ENCODE peak calls at places on chromosomes 5 and 9, in eight cellular contexts. M is HCT116, Q is HepG2, Z is GM23338, K is GM12878, G is Panc1, C is K562, I is upper lobe of left lung. H is an unnamed sample.

GRCh38 chr5:103464801-103465484 is 97.6 kb downstream of the NUDT12 start:
- ATAC-seq in M (no peak), Q (no peak), Z (peak; percentile 49), K (no peak), G (no peak), C (no peak), I (no peak), H (no peak)

GRCh38 chr5:142769251-142769792 is 855 bp upstream of the ARHGAP26 start:
- ATAC-seq in M (no peak), Q (peak; percentile 58), Z (no peak), K (no peak), G (no peak), C (no peak), I (no peak), H (no peak)

GRCh38 chr9:126015446-126015845 is 268.3 kb downstream of the PBX3 start:
- ATAC-seq in M (no peak), Q (no peak), Z (no peak), K (no peak), G (no peak), C (no peak), I (no peak), H (no peak)

GRCh38 chr9:135978650-135979461 is 17.7 kb upstream of the UBAC1 start:
- ATAC-seq in M (peak; percentile 19), Q (no peak), Z (no peak), K (no peak), G (peak; percentile 65), C (no peak), I (peak; percentile 32), H (peak; percentile 25)

GRCh38 chr5:1874348-1874747 is 8.4 kb downstream of the IRX4 start:
- ATAC-seq in M (no peak), Q (no peak), Z (no peak), K (no peak), G (no peak), C (no peak), I (no peak), H (no peak)

GRCh38 chr5:177468329-177469058 is 4.9 kb downstream of the DBN1 start:
- ATAC-seq in M (no peak), Q (no peak), Z (no peak), K (no peak), G (no peak), C (no peak), I (peak; percentile 76), H (peak; percentile 67)

GRCh38 chr9:16246785-16247184 is 623.7 kb downstream of the BNC2 start:
- ATAC-seq in M (no peak), Q (no peak), Z (no peak), K (no peak), G (no peak), C (no peak), I (peak; percentile 51), H (no peak)

GRCh38 chr5:96431376-96432244 is 1.4 kb downstream of the PCSK1 start:
- ATAC-seq in M (no peak), Q (no peak), Z (peak; percentile 7), K (peak; percentile 55), G (no peak), C (no peak), I (peak; percentile 63), H (no peak)

GRCh38 chr5:123651234-123651633 is 139.3 kb downstream of the CSNK1G3 start:
- ATAC-seq in M (no peak), Q (no peak), Z (no peak), K (no peak), G (no peak), C (no peak), I (no peak), H (no peak)

GRCh38 chr9:89986190-89986589 is 381.4 kb downstream of the GADD45G start:
- ATAC-seq in M (no peak), Q (no peak), Z (no peak), K (no peak), G (no peak), C (no peak), I (no peak), H (no peak)

GRCh38 chr5:73694089-73694488 is 68.1 kb downstream of the ARHGEF28 start:
- ATAC-seq in M (no peak), Q (peak; percentile 73), Z (no peak), K (peak; percentile 89), G (no peak), C (no peak), I (no peak), H (no peak)

GRCh38 chr5:96928931-96929708 is 6.8 kb upstream of the LNPEP start:
- ATAC-seq in M (no peak), Q (no peak), Z (no peak), K (no peak), G (no peak), C (peak; percentile 5), I (no peak), H (no peak)

GRCh38 chr5:172785429-172786088 is 14.6 kb upstream of the DUSP1 start:
- ATAC-seq in M (no peak), Q (no peak), Z (no peak), K (no peak), G (no peak), C (no peak), I (no peak), H (no peak)

GRCh38 chr9:114371986-114372917 is 15.5 kb downstream of the AKNA start:
- ATAC-seq in M (no peak), Q (no peak), Z (no peak), K (peak; percentile 46), G (peak; percentile 30), C (peak; percentile 53), I (peak; percentile 47), H (peak; percentile 37)

GRCh38 chr5:65986050-65986451 is 59.7 kb downstream of the ERBIN start:
- ATAC-seq in M (no peak), Q (no peak), Z (no peak), K (no peak), G (no peak), C (no peak), I (no peak), H (no peak)

GRCh38 chr5:82356808-82357671 is 78.9 kb upstream of the RPS23 start:
- ATAC-seq in M (peak; percentile 85), Q (peak; percentile 93), Z (peak; percentile 50), K (peak; percentile 88), G (peak; percentile 60), C (peak; percentile 97), I (peak; percentile 95), H (peak; percentile 92)
- TF ChIP-seq POLR2AphosphoS5 in M (peak; percentile 80), Q (no peak), Z (no peak), K (no peak), G (no peak), C (peak; percentile 43), I (peak; percentile 84), H (peak; percentile 44)

DNA sequence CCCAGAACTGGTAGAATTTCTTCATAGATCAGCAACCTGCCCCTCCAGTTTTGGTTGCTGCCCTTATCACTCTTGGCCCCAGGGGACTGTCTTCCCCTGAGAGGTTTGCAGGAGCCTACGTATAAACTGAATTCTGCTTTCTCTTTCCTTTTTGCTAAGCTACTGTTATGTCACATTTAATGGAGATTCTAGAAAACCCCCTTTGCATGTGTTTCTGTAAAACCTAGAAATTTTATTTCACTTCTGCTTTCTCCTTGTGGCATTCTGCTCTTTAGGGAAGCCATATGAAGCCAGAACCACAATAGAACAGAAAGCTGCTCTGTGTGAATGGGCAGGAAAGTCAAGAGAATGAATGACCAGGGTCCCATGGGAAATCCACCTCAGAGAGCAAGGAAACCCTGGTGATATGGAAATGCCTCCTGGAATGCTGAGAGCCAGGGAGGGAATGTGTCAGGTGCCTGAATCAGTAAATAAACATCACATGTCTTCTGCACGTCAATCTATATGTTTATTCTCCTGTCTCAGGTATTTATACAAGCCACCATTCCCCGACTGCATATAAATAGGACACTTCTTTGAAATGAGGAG is 3.4 kb downstream of the IFNA2 start:
- ATAC-seq in M (no peak), Q (peak; percentile 66), Z (peak; percentile 97), K (peak; percentile 92), G (peak; percentile 30), C (no peak), I (peak; percentile 61), H (no peak)
- H3K4me3 ChIP-seq in M (no peak overlapping the region), Q (no peak overlapping the region), Z (no peak overlapping the region), K (peak overlapping the region; percentile 25), G (no peak overlapping the region), C (no peak overlapping the region), I (no peak overlapping the region), H (no peak overlapping the region)

GRCh38 chr5:131357739-131358561 is 94.1 kb downstream of the CDC42SE2 start:
- ATAC-seq in M (no peak), Q (no peak), Z (no peak), K (peak; percentile 74), G (peak; percentile 48), C (peak; percentile 59), I (no peak), H (no peak)
- TF ChIP-seq CTCF in M (no peak), Q (no peak), Z (peak; percentile 25), K (no peak), G (no peak), C (no peak), I (no peak), H (no peak)

GRCh38 chr5:32866138-32866537 is 155.0 kb downstream of the NPR3 start:
- ATAC-seq in M (no peak), Q (no peak), Z (no peak), K (no peak), G (no peak), C (no peak), I (no peak), H (no peak)

GRCh38 chr5:32869216-32869615 is 158.1 kb downstream of the NPR3 start:
- ATAC-seq in M (no peak), Q (no peak), Z (no peak), K (no peak), G (no peak), C (no peak), I (no peak), H (no peak)

DNA sequence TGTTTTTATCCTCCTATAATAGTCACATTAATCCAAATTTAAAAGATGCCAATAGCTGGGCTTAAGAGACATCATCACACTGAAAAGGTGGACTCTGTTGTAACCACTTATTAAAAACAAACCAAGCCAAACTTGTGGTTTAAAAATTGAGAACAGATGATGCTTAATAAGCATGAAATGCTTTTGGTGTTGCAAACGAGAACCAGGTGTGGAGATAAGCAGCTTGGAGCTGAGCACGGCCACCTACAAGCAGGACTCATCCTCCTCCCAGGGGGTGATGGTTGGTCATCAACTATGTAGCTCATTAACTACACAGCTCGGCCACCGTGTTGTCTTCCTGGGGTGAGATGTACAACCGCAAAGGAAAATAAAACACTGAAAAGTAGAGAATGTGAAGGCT is 154.4 kb downstream of the NPR3 start:
- ATAC-seq in M (no peak), Q (no peak), Z (no peak), K (no peak), G (no peak), C (no peak), I (no peak), H (no peak)
- TF ChIP-seq POLR2AphosphoS5 in M (no peak), Q (no peak), Z (no peak), K (no peak), G (no peak), C (no peak), I (no peak), H (no peak)

GRCh38 chr5:156326718-156327259 is at the start of gene SGCD:
- ATAC-seq in M (no peak), Q (peak; percentile 49), Z (peak; percentile 69), K (no peak), G (peak; percentile 65), C (no peak), I (peak; percentile 95), H (peak; percentile 92)
- H3K4me3 ChIP-seq in M (no peak within 1 kb of the TSS), Q (no peak within 1 kb of the TSS), Z (no peak within 1 kb of the TSS), K (no peak within 1 kb of the TSS), G (peak within 1 kb of the TSS; percentile 6), C (no peak within 1 kb of the TSS), I (peak within 1 kb of the TSS; percentile 23), H (peak within 1 kb of the TSS; percentile 54)